ENCODE peak calls at places on chromosomes 13 and 19, in four cellular contexts. I is MG63; H is naive thymus-derived CD4-positive, alpha-beta T cell; P is mucosa of descending colon. L is an unnamed sample. For H3K36me3, the result is how much of the 10 kb centered on the place peaks cover.

GRCh38 chr19:14563989-14564650 is 7.7 kb downstream of the NDUFB7 start:
- DNase-seq in I (peak), H (no peak), P (peak), L (peak)

GRCh38 chr13:111233080-111233479 is 87.4 kb upstream of the TEX29 start:
- DNase-seq in H (no peak), P (no peak), I (no peak), L (no peak)

GRCh38 chr13:49220035-49220855 is at the start of gene MLNR:
- DNase-seq in I (peak), H (no peak), P (peak), L (peak)

GRCh38 chr13:58324130-58324529 is 692.6 kb downstream of the PCDH17 start:
- DNase-seq in H (no peak), I (no peak), P (no peak), L (no peak)

GRCh38 chr13:74442751-74443150 is 308.5 kb upstream of the KLF12 start:
- DNase-seq in H (no peak), P (no peak), I (no peak), L (no peak)

GRCh38 chr19:24073807-24074206 is 13.2 kb upstream of the ZNF254 start:
- DNase-seq in H (no peak), P (no peak), I (no peak), L (no peak)

GRCh38 chr19:38862321-38863059 is 12.7 kb upstream of the HNRNPL start:
- DNase-seq in I (no peak), H (no peak), P (no peak), L (no peak)

GRCh38 chr19:13881692-13882418 is 4.9 kb downstream of the NANOS3 start:
- DNase-seq in I (no peak), H (no peak), P (peak), L (peak)

GRCh38 chr13:21501709-21502108 is 42.6 kb upstream of the ZDHHC20 start:
- DNase-seq in H (no peak), I (no peak), P (no peak), L (no peak)

GRCh38 chr19:56310462-56310861 is 4.2 kb downstream of the ZSCAN5A start:
- DNase-seq in H (no peak), I (no peak), P (no peak), L (no peak)

GRCh38 chr19:2047449-2048103 is 3.5 kb downstream of the MKNK2 start:
- DNase-seq in P (peak), I (peak), H (no peak), L (no peak)

GRCh38 chr13:26759907-26760834 is at the start of gene GPR12:
- DNase-seq in I (peak), H (no peak), P (no peak), L (no peak)

GRCh38 chr19:18737954-18738351 is 53.2 kb downstream of the COMP start:
- DNase-seq in I (no peak), P (no peak), H (no peak), L (no peak)

GRCh38 chr13:102974574-102975195 is 91.5 kb downstream of the SLC10A2 start:
- DNase-seq in P (no peak), I (no peak), H (no peak), L (no peak)

GRCh38 chr19:55483681-55484361 is 1.2 kb upstream of the NAT14 start:
- DNase-seq in P (no peak), H (no peak), I (no peak), L (no peak)

GRCh38 chr19:35009424-35010415 is 9.6 kb downstream of the GRAMD1A start:
- DNase-seq in P (peak), H (no peak), I (no peak), L (no peak)

GRCh38 chr19:18529782-18530181 is 7.9 kb upstream of the ELL start:
- DNase-seq in I (peak), H (no peak), P (no peak), L (no peak)

GRCh38 chr13:108595416-108596257 is 33.8 kb upstream of the MYO16 start:
- DNase-seq in H (no peak), I (peak), P (no peak), L (no peak)

GRCh38 chr19:34759218-34759917 is 13.6 kb downstream of the ZNF599 start:
- DNase-seq in H (no peak), I (no peak), P (no peak), L (no peak)

GRCh38 chr13:30725331-30726085 is 9.8 kb upstream of the ALOX5AP start:
- DNase-seq in H (no peak), I (peak), P (no peak), L (no peak)

GRCh38 chr13:94217370-94217769 is 262.1 kb downstream of the DCT start:
- DNase-seq in P (no peak), H (no peak), I (no peak), L (no peak)

GRCh38 chr13:99724633-99725517 is 223.6 kb downstream of the TM9SF2 start:
- DNase-seq in H (no peak), I (no peak), P (no peak), L (no peak)

GRCh38 chr19:55460670-55461258 is 678 bp downstream of the ISOC2 start:
- DNase-seq in I (peak), P (peak), H (no peak), L (no peak)

GRCh38 chr19:23999821-24000610 is 85.3 kb downstream of the ZNF726 start:
- DNase-seq in I (no peak), P (no peak), H (no peak), L (no peak)

GRCh38 chr13:72985610-72986009 is 73.2 kb upstream of the KLF5 start:
- DNase-seq in I (no peak), H (no peak), P (no peak), L (no peak)

GRCh38 chr19:4391701-4392543 is 8.4 kb downstream of the SH3GL1 start:
- DNase-seq in P (no peak), H (no peak), I (no peak), L (no peak)

GRCh38 chr19:48925240-48925843 is 8.2 kb upstream of the DHDH start:
- DNase-seq in I (peak), H (no peak), P (no peak), L (no peak)

DNA sequence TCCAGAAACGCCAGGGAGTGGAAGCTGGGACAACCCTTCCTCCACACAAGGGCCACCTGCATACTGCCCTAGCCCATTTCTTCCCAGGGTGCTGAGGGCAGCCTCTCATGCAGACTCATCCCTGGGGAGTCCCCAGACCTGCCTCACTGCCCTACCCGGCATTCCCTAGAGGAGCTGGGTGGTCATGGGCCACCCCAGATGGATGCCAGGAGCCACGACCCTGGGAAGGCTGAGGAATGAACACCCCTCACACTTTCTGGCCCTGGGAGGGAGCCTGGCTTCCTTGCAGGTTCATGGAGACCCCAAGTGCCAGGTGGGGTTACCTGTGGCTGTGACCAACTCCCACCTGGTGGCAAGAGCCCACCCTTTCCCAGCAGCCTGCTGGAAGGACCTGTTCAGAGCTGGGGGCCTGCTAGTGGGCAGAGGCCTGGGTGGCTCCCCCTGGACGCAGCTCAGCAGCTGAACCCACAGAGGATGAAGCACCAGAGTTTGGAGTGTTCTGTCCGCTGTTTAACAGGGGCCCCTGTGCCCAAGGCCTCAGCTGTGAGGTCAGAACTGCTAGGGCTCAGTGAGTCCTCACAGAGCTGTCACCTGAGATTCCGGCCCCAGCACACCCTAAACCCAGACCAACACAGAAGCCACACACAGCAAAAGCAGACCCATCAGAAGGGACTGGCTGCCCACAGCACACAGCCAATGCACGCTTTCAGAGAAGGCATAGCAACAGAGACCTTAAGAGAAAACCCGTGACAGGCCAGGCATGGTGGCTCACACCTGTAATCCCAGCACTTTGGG is 6.6 kb downstream of the ACP4 start:
- DNase-seq in P (no peak), H (no peak), I (no peak), L (no peak)
- H3K36me3 ChIP-seq in P (under half), H (half or more), I (half or more), L (under half)

DNA sequence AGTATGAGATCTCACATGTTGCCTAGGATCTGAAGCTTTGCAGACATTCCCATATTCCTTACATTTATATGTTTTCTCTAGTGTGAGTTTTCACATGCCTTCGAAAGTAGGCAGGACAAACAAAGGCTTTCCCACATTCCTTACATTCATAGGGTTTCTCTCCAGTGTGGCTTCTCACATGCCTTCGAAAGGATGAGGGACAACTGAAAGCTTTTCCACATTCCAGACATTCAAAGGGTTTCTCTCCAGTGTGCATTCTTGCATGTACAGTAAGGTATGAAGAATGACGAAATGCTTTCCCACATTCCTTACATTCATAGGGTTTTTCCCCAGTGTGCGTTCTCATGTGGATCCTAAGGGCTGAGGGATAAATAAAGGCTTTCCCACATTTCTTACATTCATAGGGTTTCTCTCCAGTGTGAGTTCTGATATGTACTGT is 14.2 kb downstream of the ZNF699 start:
- DNase-seq in I (no peak), H (no peak), P (no peak), L (no peak)
- H3K36me3 ChIP-seq in I (half or more), H (half or more), P (under half), L (under half)

GRCh38 chr13:48069573-48069972 is 25.3 kb downstream of the MED4 start:
- DNase-seq in P (no peak), I (no peak), H (no peak), L (no peak)

GRCh38 chr13:48074006-48074405 is 20.9 kb downstream of the MED4 start:
- DNase-seq in I (no peak), H (no peak), P (no peak), L (no peak)

GRCh38 chr13:48072304-48072703 is 22.6 kb downstream of the MED4 start:
- DNase-seq in I (no peak), H (no peak), P (no peak), L (no peak)

GRCh38 chr13:48070942-48071341 is 24.0 kb downstream of the MED4 start:
- DNase-seq in H (no peak), P (no peak), I (no peak), L (no peak)

DNA sequence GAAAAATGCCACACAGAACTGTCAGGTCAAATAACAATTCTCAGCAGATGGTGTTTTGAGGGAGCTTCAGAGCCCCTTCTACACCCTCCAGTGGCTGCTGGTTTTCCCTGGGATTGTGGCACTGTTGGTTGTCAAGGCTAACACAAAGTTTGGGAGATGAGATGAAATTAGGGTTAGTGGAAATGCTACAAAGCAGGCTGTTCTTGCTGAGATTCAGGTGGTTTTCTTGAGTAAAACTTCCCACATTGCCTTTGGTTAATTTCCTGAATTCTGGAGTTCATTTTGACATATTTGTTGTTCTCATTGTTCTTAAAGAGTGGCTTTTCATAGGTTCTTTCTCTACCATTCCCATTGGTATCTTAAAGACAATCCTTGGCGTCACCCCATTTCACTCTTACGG is 22.1 kb downstream of the MED4 start:
- DNase-seq in I (no peak), H (no peak), P (no peak), L (no peak)
- H3K36me3 ChIP-seq in I (half or more), H (half or more), P (under half), L (under half)

GRCh38 chr19:40756502-40757110 is 5.6 kb downstream of the SNRPA start:
- DNase-seq in P (no peak), H (no peak), I (no peak), L (no peak)

GRCh38 chr19:40754611-40755247 is 3.7 kb downstream of the SNRPA start:
- DNase-seq in H (no peak), P (peak), I (no peak), L (no peak)

GRCh38 chr19:40755248-40755624 is 4.2 kb downstream of the SNRPA start:
- DNase-seq in H (no peak), I (no peak), P (no peak), L (no peak)

GRCh38 chr19:40759352-40759751 is 8.3 kb downstream of the SNRPA start:
- DNase-seq in I (no peak), P (no peak), H (no peak), L (no peak)

GRCh38 chr19:40758491-40758890 is 7.5 kb downstream of the SNRPA start:
- DNase-seq in P (no peak), H (no peak), I (no peak), L (no peak)
- H3K36me3 ChIP-seq in P (under half), H (half or more), I (half or more), L (half or more)

DNA sequence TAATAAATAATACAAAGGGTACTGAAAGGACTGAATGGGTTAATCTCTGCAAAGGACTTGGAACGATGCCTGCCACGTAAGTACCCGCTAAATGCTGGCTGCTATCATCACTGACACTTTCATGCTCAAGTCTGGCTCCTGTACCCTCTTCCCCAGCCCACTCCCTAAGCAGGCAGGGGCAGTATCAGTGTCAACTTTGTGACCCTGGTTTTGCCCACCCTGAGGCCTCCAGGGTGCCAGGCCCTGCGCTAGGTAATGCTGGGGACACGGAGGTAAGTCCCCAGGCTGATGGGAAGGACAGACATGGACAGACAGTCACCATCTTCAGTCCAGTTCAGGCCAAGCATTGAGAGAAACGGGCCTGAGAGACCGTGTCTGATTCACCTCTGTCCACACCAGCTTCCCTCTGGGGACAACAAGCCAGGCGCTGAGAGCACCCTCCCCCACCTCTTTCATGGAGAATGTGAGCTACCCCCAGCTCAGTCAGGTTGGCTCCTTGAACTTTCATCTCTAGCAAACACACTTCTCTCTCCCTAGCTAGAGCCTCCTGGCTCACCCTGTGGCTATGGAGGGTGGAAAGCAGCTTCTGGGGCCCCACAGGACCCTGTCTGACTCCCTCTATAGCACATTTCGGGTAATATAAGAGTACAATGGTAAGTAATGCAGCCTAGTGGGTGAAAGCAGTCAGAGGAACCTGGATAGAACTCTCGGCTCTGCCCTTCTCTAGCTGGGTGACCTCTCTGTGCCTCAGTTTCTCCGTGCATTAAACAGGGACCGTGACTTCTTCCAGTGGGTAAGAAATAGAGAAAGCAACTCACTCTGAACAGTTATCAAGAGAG is 758 bp downstream of the ETFB start:
- DNase-seq in P (peak), H (no peak), I (peak), L (no peak)
- H3K36me3 ChIP-seq in P (under half), H (under half), I (under half), L (under half)

L was measured in CD8-positive, alpha-beta memory T cell.